ENCODE peak calls at places on chromosomes 2 and 18, in six cellular contexts. C is breast epithelium; U is COR-L47; E is chondrocyte; A is CD4-positive, alpha-beta memory T cell; Y is choroid plexus epithelial cell. Q is an unnamed sample.

GRCh38 chr2:197179744-197180498 is 130.7 kb downstream of the ANKRD44 start:
- DNase-seq in U (no peak), E (no peak), C (no peak), A (no peak), Y (peak; percentile 85), Q (no peak)

GRCh38 chr18:11654736-11655604 is 34.1 kb upstream of the GNAL start:
- DNase-seq in A (peak; percentile 5), C (no peak), Y (peak; percentile 53), E (no peak), U (no peak), Q (no peak)

GRCh38 chr2:205964111-205964761 is 121.7 kb downstream of the INO80D start:
- DNase-seq in C (no peak), A (no peak), Y (no peak), E (no peak), U (no peak), Q (no peak)

GRCh38 chr2:188922191-188922590 is 52.0 kb upstream of the COL3A1 start:
- DNase-seq in E (no peak), A (no peak), U (no peak), Y (no peak), C (no peak), Q (no peak)

GRCh38 chr18:74257083-74257482 is 34.7 kb downstream of the CYB5A start:
- DNase-seq in A (no peak), U (no peak), Y (no peak), E (no peak), C (no peak), Q (no peak)

GRCh38 chr2:228516019-228516418 is 334.5 kb upstream of the SPHKAP start:
- DNase-seq in U (no peak), E (no peak), C (no peak), Y (no peak), A (no peak), Q (no peak)

GRCh38 chr2:112182581-112183034 is 44.4 kb downstream of the FBLN7 start:
- DNase-seq in E (no peak), U (peak; percentile 80), A (peak; percentile 47), C (no peak), Y (no peak), Q (no peak)

GRCh38 chr2:158841839-158842238 is 46.7 kb downstream of the DAPL1 start:
- DNase-seq in Y (no peak), C (no peak), U (no peak), E (no peak), A (no peak), Q (no peak)

GRCh38 chr2:45778720-45779171 is 127.3 kb downstream of the PRKCE start:
- DNase-seq in U (peak; percentile 53), Y (peak; percentile 78), C (no peak), A (peak; percentile 71), E (no peak), Q (no peak)

GRCh38 chr2:148519013-148519412 is 125.5 kb upstream of the EPC2 start:
- DNase-seq in A (no peak), U (peak; percentile 42), E (no peak), Y (no peak), C (no peak), Q (no peak)

GRCh38 chr18:79523738-79524180 is 128.0 kb downstream of the NFATC1 start:
- DNase-seq in C (no peak), Y (no peak), E (no peak), A (peak; percentile 84), U (no peak), Q (no peak)

GRCh38 chr2:158797963-158798700 is 3.0 kb downstream of the DAPL1 start:
- DNase-seq in E (no peak), C (no peak), Y (no peak), A (no peak), U (no peak), Q (no peak)

GRCh38 chr2:77487074-77487803 is 34.9 kb downstream of the LRRTM4 start:
- DNase-seq in C (no peak), U (no peak), E (peak; percentile 72), A (no peak), Y (no peak), Q (no peak)

GRCh38 chr18:10892801-10893595 is 256.4 kb downstream of the PIEZO2 start:
- DNase-seq in A (no peak), C (no peak), E (no peak), Y (peak; percentile 42), U (no peak), Q (no peak)

GRCh38 chr18:457120-457519 is 43.4 kb downstream of the COLEC12 start:
- DNase-seq in C (no peak), A (no peak), U (no peak), E (no peak), Y (peak; percentile 92), Q (no peak)

GRCh38 chr2:148282201-148282600 is 261.3 kb downstream of the MBD5 start:
- DNase-seq in Y (peak; percentile 35), A (no peak), E (no peak), C (no peak), U (no peak), Q (no peak)